ENCODE peak calls at places on chromosomes 3 and 15, in four cellular contexts. P is left kidney, D is NCI-H510A treated with DMSO at 0.1 percent for 48 hours, U is Right ventricle myocardium superior. Q is an unnamed sample.

GRCh38 chr15:60442763-60443162 is 36.2 kb downstream of the ICE2 start:
- DNase-seq in P (no peak), D (no peak), U (no peak), Q (no peak)

GRCh38 chr3:12780776-12781175 is 15.7 kb upstream of the CAND2 start:
- DNase-seq in P (peak), D (no peak), U (no peak), Q (no peak)

GRCh38 chr15:53693729-53694533 is 65.5 kb downstream of the WDR72 start:
- DNase-seq in P (no peak), D (no peak), U (peak), Q (no peak)

GRCh38 chr15:34729886-34730285 is 24.9 kb downstream of the GJD2 start:
- DNase-seq in P (no peak), D (no peak), U (no peak), Q (no peak)

GRCh38 chr15:48318131-48318530 is 13.1 kb upstream of the DUT start:
- DNase-seq in P (no peak), D (no peak), U (no peak), Q (no peak)

GRCh38 chr3:127059032-127059560 is 76.2 kb downstream of the PLXNA1 start:
- DNase-seq in P (no peak), D (no peak), U (no peak), Q (no peak)

GRCh38 chr15:49627407-49627877 is 6.6 kb downstream of the DTWD1 start:
- DNase-seq in P (no peak), D (no peak), U (no peak), Q (no peak)

GRCh38 chr15:66997212-66997611 is 68.2 kb upstream of the SMAD3 start:
- DNase-seq in P (no peak), D (no peak), U (no peak), Q (no peak)

GRCh38 chr15:66882251-66883020 is 180.4 kb downstream of the SMAD6 start:
- DNase-seq in P (no peak), D (no peak), U (peak), Q (no peak)

GRCh38 chr3:103499132-103499885 is 1064.5 kb downstream of the ZPLD1 start:
- DNase-seq in P (no peak), D (no peak), U (no peak), Q (no peak)

GRCh38 chr3:107660316-107660976 is 137.7 kb downstream of the BBX start:
- DNase-seq in P (peak), D (peak), U (no peak), Q (no peak)

GRCh38 chr3:112149136-112149535 is 16.1 kb upstream of the GCSAM start:
- DNase-seq in P (no peak), D (no peak), U (no peak), Q (no peak)

GRCh38 chr3:54169524-54169923 is 47.2 kb downstream of the CACNA2D3 start:
- DNase-seq in P (no peak), D (no peak), U (no peak), Q (no peak)

GRCh38 chr3:78204977-78205376 is 1165.1 kb downstream of the ROBO2 start:
- DNase-seq in P (peak), D (no peak), U (no peak), Q (no peak)

GRCh38 chr3:120550546-120550945 is 45.6 kb upstream of the NDUFB4 start:
- DNase-seq in P (no peak), D (no peak), U (no peak), Q (no peak)

GRCh38 chr3:132380979-132381944 is 36.0 kb upstream of the DNAJC13 start:
- DNase-seq in P (no peak), D (no peak), U (no peak), Q (no peak)

GRCh38 chr3:20857636-20858035 is 671.6 kb upstream of the SGO1 start:
- DNase-seq in P (no peak), D (no peak), U (no peak), Q (no peak)

GRCh38 chr3:132563409-132564074 is 33.5 kb upstream of the ACKR4 start:
- DNase-seq in P (no peak), D (no peak), U (no peak), Q (no peak)

GRCh38 chr3:18302517-18302916 is 122.6 kb downstream of the SATB1 start:
- DNase-seq in P (no peak), D (no peak), U (no peak), Q (no peak)